ENCODE peak calls at places on chromosomes 16 and 17, in four cellular contexts. B, V, Q and X are unnamed samples.

GRCh38 chr16:30775131-30775380 is 11.9 kb downstream of the ZNF629 start:
- DNase-seq in B (no peak), Q (no peak), V (no peak), X (no peak)

GRCh38 chr17:49894761-49895160 is 46.9 kb upstream of the TAC4 start:
- DNase-seq in B (no peak), Q (no peak), V (no peak), X (no peak)

GRCh38 chr16:468072-468821 is 42.8 kb downstream of the RAB11FIP3 start:
- DNase-seq in V (no peak), Q (peak; percentile 69), B (no peak), X (no peak)

GRCh38 chr17:43536236-43537088 is 9.7 kb downstream of the ETV4 start:
- DNase-seq in V (no peak), B (peak; percentile 71), Q (peak; percentile 82), X (peak; percentile 46)

GRCh38 chr17:31074772-31075538 is 19.8 kb upstream of the NF1 start:
- DNase-seq in B (peak; percentile 75), Q (peak; percentile 93), V (no peak), X (peak; percentile 80)

GRCh38 chr16:89001117-89002027 is 24.4 kb upstream of the CBFA2T3 start:
- DNase-seq in V (no peak), Q (peak; percentile 78), B (no peak), X (peak; percentile 70)

GRCh38 chr17:48586355-48586924 is 3.6 kb downstream of the HOXB3 start:
- DNase-seq in B (peak; percentile 41), Q (no peak), V (no peak), X (no peak)

GRCh38 chr17:77843878-77844260 is 114.6 kb upstream of the TNRC6C start:
- DNase-seq in V (no peak), B (no peak), Q (no peak), X (no peak)

GRCh38 chr17:40590742-40591141 is 25.5 kb upstream of the CCR7 start:
- DNase-seq in Q (no peak), V (no peak), B (no peak), X (no peak)

GRCh38 chr16:35743101-35743692 is 2283.8 kb downstream of the TP53TG3F start:
- DNase-seq in B (no peak), Q (no peak), V (no peak), X (no peak)

GRCh38 chr17:6488008-6488539 is 43.8 kb downstream of the PIMREG start:
- DNase-seq in V (no peak), B (no peak), Q (peak; percentile 45), X (no peak)

GRCh38 chr16:3022697-3023414 is 886 bp downstream of the HCFC1R1 start:
- DNase-seq in B (peak; percentile 20), Q (no peak), V (no peak), X (no peak)

GRCh38 chr17:83133302-83134121 is 54.1 kb downstream of the METRNL start:
- DNase-seq in Q (no peak), V (no peak), B (no peak), X (peak; percentile 26)

GRCh38 chr17:56358651-56359050 is 205.4 kb downstream of the ANKFN1 start:
- DNase-seq in Q (no peak), V (no peak), B (peak; percentile 32), X (no peak)

GRCh38 chr17:3982113-3982512 is 17.9 kb upstream of the ATP2A3 start:
- DNase-seq in V (no peak), Q (no peak), B (no peak), X (peak; percentile 47)

GRCh38 chr16:83599789-83600462 is 207.9 kb upstream of the HSBP1 start:
- DNase-seq in V (no peak), Q (no peak), B (no peak), X (peak; percentile 10)

GRCh38 chr17:68184816-68185436 is 62.9 kb upstream of the AMZ2 start:
- DNase-seq in V (no peak), B (no peak), Q (no peak), X (no peak)

GRCh38 chr17:7407033-7407432 is 612 bp upstream of the NLGN2 start:
- DNase-seq in Q (no peak), V (no peak), B (no peak), X (no peak)

GRCh38 chr17:57174591-57174990 is 81.7 kb upstream of the MSI2 start:
- DNase-seq in B (no peak), V (no peak), Q (no peak), X (no peak)

GRCh38 chr17:38980455-38981217 is 13.4 kb upstream of the FBXO47 start:
- DNase-seq in Q (no peak), B (peak; percentile 57), V (no peak), X (no peak)

GRCh38 chr17:69654981-69655581 is 240.6 kb downstream of the MAP2K6 start:
- DNase-seq in B (peak; percentile 95), Q (peak; percentile 18), V (no peak), X (no peak)

GRCh38 chr17:28741358-28742349 is 2.2 kb upstream of the TRAF4 start:
- DNase-seq in B (no peak), Q (no peak), V (no peak), X (no peak)

GRCh38 chr16:30874821-30875717 is 18.8 kb downstream of the BCL7C start:
- DNase-seq in V (no peak), B (peak; percentile 88), Q (peak; percentile 95), X (peak; percentile 90)

GRCh38 chr17:44360826-44361225 is 2.8 kb downstream of the FAM171A2 start:
- DNase-seq in B (peak; percentile 68), Q (peak; percentile 56), V (no peak), X (no peak)

GRCh38 chr17:82160081-82160480 is 52.6 kb downstream of the CCDC57 start:
- DNase-seq in V (no peak), Q (no peak), B (peak; percentile 66), X (no peak)

GRCh38 chr16:76446251-76446650 is 169.1 kb downstream of the CNTNAP4 start:
- DNase-seq in Q (no peak), B (no peak), V (no peak), X (no peak)

GRCh38 chr16:87206646-87207451 is 110.3 kb downstream of the C16orf95 start:
- DNase-seq in Q (no peak), B (peak; percentile 64), V (no peak), X (no peak)
- H3K4me1 ChIP-seq in Q (no peaks in the 10 kb centered on the region), B (peaks cover 25% of the 10 kb centered on the region), V (no peaks in the 10 kb centered on the region), X (no peaks in the 10 kb centered on the region)

GRCh38 chr17:35433075-35433894 is 985 bp upstream of the SLFN12 start:
- DNase-seq in V (peak; percentile 82), B (peak; percentile 100), Q (peak; percentile 99), X (peak; percentile 97)
- H3K56ac ChIP-seq in V (no peak overlapping the region), B (peak overlapping the region; percentile 99), Q (peak overlapping the region; percentile 63), X (no peak overlapping the region)

DNA sequence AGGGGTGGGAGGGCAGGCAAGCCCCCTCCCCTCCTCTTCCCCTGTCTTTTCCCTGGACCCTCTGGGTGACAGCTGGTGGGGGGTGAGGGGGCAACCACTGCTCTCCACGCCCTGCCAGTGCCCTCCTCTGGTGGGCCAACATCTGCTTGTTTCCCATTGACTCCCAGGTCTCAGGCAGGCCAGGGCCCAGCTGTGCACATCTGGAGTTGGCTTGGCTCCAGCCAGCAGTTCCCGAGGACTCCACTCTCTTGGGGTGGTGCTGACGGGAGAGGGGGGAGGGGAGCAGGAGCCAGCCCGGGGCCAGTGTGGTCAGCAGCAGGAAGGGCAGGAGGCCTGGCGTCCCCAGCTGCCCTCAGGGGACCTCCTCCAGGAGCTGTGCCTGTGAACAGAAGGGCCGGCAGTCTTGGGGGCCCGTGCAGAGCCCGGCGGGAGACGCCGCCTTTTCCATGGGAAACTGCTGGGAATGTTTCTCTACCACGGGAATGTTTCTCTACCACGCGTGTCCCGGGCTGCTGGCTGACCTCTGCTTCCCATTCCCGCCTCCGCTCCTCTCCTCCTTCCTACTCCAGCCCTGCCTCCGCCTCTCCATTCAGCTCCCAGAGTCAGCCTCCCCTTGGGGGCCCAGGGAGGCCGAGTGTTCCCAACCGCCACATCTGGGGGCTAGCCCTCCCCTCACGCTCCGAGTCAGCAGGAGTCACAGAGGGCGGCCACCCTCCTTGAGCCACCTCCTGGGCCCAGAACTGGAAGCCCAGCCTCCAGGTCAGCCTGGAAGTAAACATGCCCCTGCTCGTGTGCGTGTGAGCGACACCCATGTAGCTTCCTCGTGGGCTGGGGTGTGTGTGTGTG is 7.6 kb downstream of the CYGB start:
- DNase-seq in V (no peak), Q (no peak), B (peak; percentile 70), X (no peak)
- H3K18ac ChIP-seq in V (peak overlapping the region; percentile 75), Q (no peak overlapping the region), B (peak overlapping the region; percentile 91), X (no peak overlapping the region)

GRCh38 chr17:34251186-34251585 is 3.9 kb upstream of the CCL2 start:
- DNase-seq in B (no peak), V (no peak), Q (no peak), X (no peak)
- H3K4me1 ChIP-seq in B (peaks cover 51% of the 10 kb centered on the region), V (peaks cover 9% of the 10 kb centered on the region), Q (peaks cover 30% of the 10 kb centered on the region), X (peaks cover 4% of the 10 kb centered on the region)

GRCh38 chr16:80914379-80915078 is 92.2 kb downstream of the CMC2 start:
- DNase-seq in V (no peak), Q (no peak), B (no peak), X (no peak)

GRCh38 chr16:80913397-80913796 is 93.3 kb downstream of the CMC2 start:
- DNase-seq in B (no peak), Q (no peak), V (no peak), X (no peak)

GRCh38 chr16:80910434-80910833 is 96.3 kb downstream of the CMC2 start:
- DNase-seq in B (no peak), V (no peak), Q (no peak), X (no peak)

GRCh38 chr16:80912651-80913050 is 94.0 kb downstream of the CMC2 start:
- DNase-seq in B (no peak), Q (no peak), V (no peak), X (no peak)

DNA sequence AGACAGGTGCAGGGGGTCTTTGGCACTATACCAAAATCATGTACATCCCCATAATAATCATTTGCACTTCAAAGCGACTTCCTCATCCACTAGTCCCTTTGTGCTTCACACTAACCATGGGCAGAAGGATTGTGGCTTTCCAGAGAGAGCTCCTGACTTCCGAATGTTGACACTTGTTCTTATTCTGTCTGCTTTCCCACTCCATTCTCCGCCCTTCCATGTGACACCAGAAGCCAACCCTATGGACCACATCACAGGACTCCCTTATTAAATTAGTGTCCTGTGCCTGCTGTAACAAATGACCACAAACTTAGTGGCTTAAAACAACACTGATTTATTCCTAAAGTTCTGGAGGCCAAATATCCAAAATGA is 91.6 kb downstream of the CMC2 start:
- DNase-seq in Q (no peak), V (no peak), B (no peak), X (no peak)
- H3K56ac ChIP-seq in Q (no peak overlapping the region), V (no peak overlapping the region), B (no peak overlapping the region), X (no peak overlapping the region)

GRCh38 chr16:85080923-85081498 is 31.3 kb downstream of the CIBAR2 start:
- DNase-seq in V (no peak), Q (no peak), B (no peak), X (no peak)

GRCh38 chr16:85084841-85085535 is 27.3 kb downstream of the CIBAR2 start:
- DNase-seq in B (no peak), V (no peak), Q (no peak), X (no peak)

GRCh38 chr16:85083051-85083639 is 29.1 kb downstream of the CIBAR2 start:
- DNase-seq in V (peak; percentile 61), B (peak; percentile 27), Q (no peak), X (peak; percentile 83)

GRCh38 chr16:85081765-85082164 is 30.5 kb downstream of the CIBAR2 start:
- DNase-seq in B (no peak), Q (no peak), V (no peak), X (no peak)

DNA sequence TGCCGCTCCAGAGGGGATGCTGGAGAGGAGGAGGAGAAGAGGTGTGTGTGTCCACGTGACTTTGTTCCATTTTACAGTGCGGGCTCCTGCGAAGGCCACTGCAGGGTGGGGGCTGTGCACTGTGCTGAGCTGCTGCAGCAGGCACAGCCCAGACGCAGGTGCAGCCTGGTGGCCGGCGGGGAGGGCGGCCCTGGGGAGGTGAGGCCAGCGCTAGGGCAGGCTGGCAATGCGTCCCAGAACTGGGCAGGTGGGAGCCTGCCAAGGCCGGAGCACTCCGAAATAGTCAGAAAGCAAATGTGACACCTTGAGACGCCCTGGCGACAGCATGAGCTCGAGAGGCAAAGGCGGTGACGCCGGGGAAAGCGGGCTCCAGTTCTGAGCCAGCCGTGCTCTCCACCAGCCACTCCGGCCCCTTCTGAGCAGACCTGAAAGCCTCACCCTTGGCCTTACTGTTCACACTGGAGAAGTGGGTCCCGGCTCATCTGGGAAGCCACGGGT is 29.7 kb downstream of the CIBAR2 start:
- DNase-seq in Q (no peak), B (no peak), V (no peak), X (peak; percentile 71)
- H3K18ac ChIP-seq in Q (no peak overlapping the region), B (no peak overlapping the region), V (peak overlapping the region; percentile 57), X (peak overlapping the region; percentile 31)